ENCODE peak calls at places on chromosomes 5 and 9, in eight cellular contexts. G, Q, V, R, C, Y, X and D are unnamed samples.

GRCh38 chr5:139660916-139661814 is 13.0 kb downstream of the CXXC5 start:
- DNase-seq in G (peak; percentile 92), X (peak; percentile 93), Q (peak; percentile 85), V (peak; percentile 30), R (no peak), C (peak; percentile 76), Y (no peak), D (peak; percentile 70)

GRCh38 chr9:6086006-6086655 is 70.7 kb upstream of the RANBP6 start:
- DNase-seq in C (no peak), Y (no peak), X (no peak), R (no peak), V (no peak), G (no peak), Q (no peak), D (no peak)

GRCh38 chr5:51810592-51810991 is 427.3 kb downstream of the ISL1 start:
- DNase-seq in Y (no peak), G (peak; percentile 38), R (no peak), C (no peak), X (no peak), V (no peak), Q (no peak), D (no peak)

GRCh38 chr9:33458444-33458843 is 11.1 kb upstream of the AQP3 start:
- DNase-seq in Q (no peak), G (peak; percentile 55), X (no peak), R (peak; percentile 52), V (peak; percentile 41), Y (no peak), C (no peak), D (no peak)

GRCh38 chr9:79325501-79325900 is 246.3 kb upstream of the TLE4 start:
- DNase-seq in R (no peak), X (no peak), C (no peak), Y (peak; percentile 29), G (no peak), V (no peak), Q (no peak), D (no peak)

GRCh38 chr9:16721972-16722371 is 148.5 kb downstream of the BNC2 start:
- DNase-seq in C (peak; percentile 38), X (peak; percentile 62), Y (no peak), V (no peak), Q (no peak), R (no peak), G (no peak), D (no peak)

GRCh38 chr5:180291234-180291940 is 496 bp downstream of the MAPK9 start:
- DNase-seq in V (no peak), R (no peak), C (peak; percentile 26), Y (no peak), Q (peak; percentile 27), G (peak; percentile 53), X (peak; percentile 12), D (peak; percentile 27)

GRCh38 chr5:146441896-146442295 is 5.2 kb upstream of the TCERG1 start:
- DNase-seq in G (no peak), C (no peak), Y (no peak), V (no peak), Q (no peak), X (no peak), R (no peak), D (no peak)

GRCh38 chr5:116652196-116652729 is 77.6 kb upstream of the SEMA6A start:
- DNase-seq in X (peak; percentile 58), R (no peak), V (no peak), Q (peak; percentile 31), Y (no peak), C (no peak), G (peak; percentile 79), D (no peak)

GRCh38 chr5:175082866-175083590 is 358.6 kb downstream of the MSX2 start:
- DNase-seq in R (no peak), G (no peak), V (no peak), Q (no peak), C (no peak), Y (no peak), X (no peak), D (no peak)

GRCh38 chr9:4167040-4167671 is 132.7 kb downstream of the GLIS3 start:
- DNase-seq in Y (peak; percentile 65), X (peak; percentile 80), C (no peak), R (no peak), Q (no peak), G (no peak), V (no peak), D (no peak)

GRCh38 chr5:168874713-168875380 is 295.7 kb upstream of the PANK3 start:
- DNase-seq in Q (no peak), C (no peak), Y (no peak), R (no peak), X (peak; percentile 15), G (peak; percentile 19), V (no peak), D (no peak)

GRCh38 chr5:54785729-54786548 is 199.5 kb downstream of the ESM1 start:
- DNase-seq in C (peak; percentile 67), G (no peak), X (peak; percentile 23), Q (peak; percentile 51), Y (no peak), V (no peak), R (no peak), D (peak; percentile 42)

GRCh38 chr5:88203977-88204735 is 64.5 kb downstream of the TMEM161B start:
- DNase-seq in Y (no peak), C (no peak), Q (no peak), R (no peak), V (peak; percentile 53), G (no peak), X (peak; percentile 14), D (no peak)

GRCh38 chr5:81361600-81361999 is 32.3 kb downstream of the ACOT12 start:
- DNase-seq in Q (no peak), V (no peak), X (no peak), G (no peak), R (no peak), Y (no peak), C (no peak), D (no peak)

GRCh38 chr5:171521219-171521633 is 101.8 kb downstream of the FGF18 start:
- DNase-seq in G (peak; percentile 33), X (peak; percentile 91), Q (no peak), R (no peak), V (no peak), Y (peak; percentile 83), C (no peak), D (no peak)

GRCh38 chr5:74394543-74394923 is 246.0 kb downstream of the ENC1 start:
- DNase-seq in C (no peak), Y (no peak), G (peak; percentile 50), V (no peak), X (no peak), R (no peak), Q (no peak), D (no peak)

GRCh38 chr5:60541980-60542379 is 158.0 kb downstream of the DEPDC1B start:
- DNase-seq in R (no peak), G (no peak), C (no peak), V (no peak), X (peak; percentile 95), Q (no peak), Y (no peak), D (no peak)

GRCh38 chr9:78985084-78985738 is 586.6 kb upstream of the TLE4 start:
- DNase-seq in V (no peak), R (no peak), Y (no peak), Q (no peak), X (no peak), C (no peak), G (no peak), D (no peak)

GRCh38 chr5:93294184-93294583 is 286.8 kb downstream of the NR2F1-AS1 start:
- DNase-seq in V (no peak), X (peak; percentile 46), G (no peak), Q (no peak), Y (no peak), R (no peak), C (no peak), D (no peak)

GRCh38 chr5:43772601-43773031 is 169.6 kb downstream of the NNT start:
- DNase-seq in V (no peak), R (no peak), C (no peak), Q (no peak), G (peak; percentile 10), X (peak; percentile 72), Y (no peak), D (no peak)

GRCh38 chr5:146048994-146049703 is 56.2 kb downstream of the PLAC8L1 start:
- DNase-seq in V (no peak), R (no peak), C (peak; percentile 65), Y (peak; percentile 46), G (peak; percentile 78), X (peak; percentile 91), Q (peak; percentile 57), D (peak; percentile 76)

GRCh38 chr9:133347515-133347984 is 381 bp downstream of the MED22 start:
- DNase-seq in X (peak; percentile 20), Y (no peak), G (peak; percentile 21), R (no peak), V (peak; percentile 31), C (peak; percentile 50), Q (peak; percentile 43), D (peak; percentile 47)

GRCh38 chr9:133955821-133956411 is 36.2 kb downstream of the VAV2 start:
- DNase-seq in R (peak; percentile 22), Q (no peak), C (peak; percentile 51), X (peak; percentile 71), Y (no peak), V (peak; percentile 17), G (no peak), D (no peak)

GRCh38 chr9:76932778-76933177 is 26.9 kb upstream of the PRUNE2 start:
- DNase-seq in R (no peak), C (no peak), X (peak; percentile 8), Q (no peak), V (no peak), Y (no peak), G (no peak), D (no peak)

GRCh38 chr9:78118742-78119473 is 87.3 kb upstream of the GNAQ start:
- DNase-seq in R (no peak), Y (peak; percentile 41), X (peak; percentile 65), Q (no peak), G (no peak), C (no peak), V (no peak), D (peak; percentile 34)

GRCh38 chr9:137833721-137834613 is 43.6 kb upstream of the CACNA1B start:
- DNase-seq in V (no peak), Y (no peak), Q (no peak), R (no peak), C (no peak), G (no peak), X (no peak), D (no peak)

GRCh38 chr5:172223901-172224873 is 30.2 kb downstream of the EFCAB9 start:
- DNase-seq in X (no peak), Y (no peak), R (peak; percentile 30), Q (no peak), V (no peak), G (no peak), C (no peak), D (no peak)

GRCh38 chr9:129069128-129069824 is 11.6 kb upstream of the DOLPP1 start:
- DNase-seq in R (peak; percentile 39), V (peak; percentile 66), Y (no peak), G (no peak), Q (peak; percentile 34), C (peak; percentile 71), X (peak; percentile 19), D (peak; percentile 47)

GRCh38 chr5:154892370-154892771 is 33.9 kb downstream of the CNOT8 start:
- DNase-seq in Q (no peak), R (no peak), V (no peak), C (no peak), X (no peak), G (no peak), Y (no peak), D (no peak)